ENCODE peak calls at places on chromosomes 1 and 21, in six cellular contexts. F, K, H, W, T and C are unnamed samples.
A peak's percentile ranks its signal among the peaks of the same experiment; 100 is the strongest.

GRCh38 chr1:112692681-112693080 is 14.2 kb downstream of the RHOC start:
- DNase-seq in H (no peak), K (no peak), F (no peak), W (no peak), T (no peak), C (no peak)

GRCh38 chr1:21271550-21271949 is 18.7 kb downstream of the ECE1 start:
- DNase-seq in H (no peak), W (no peak), F (no peak), K (no peak), T (no peak), C (no peak)

GRCh38 chr1:81574365-81574764 is 226.4 kb upstream of the ADGRL2 start:
- DNase-seq in H (peak; percentile 5), W (no peak), K (no peak), T (no peak), F (no peak), C (no peak)

GRCh38 chr1:208154679-208155078 is 89.5 kb downstream of the PLXNA2 start:
- DNase-seq in K (no peak), H (peak; percentile 45), W (no peak), T (peak; percentile 29), F (peak; percentile 21), C (no peak)

GRCh38 chr1:26998319-26999300 is 5.1 kb downstream of the TRNP1 start:
- DNase-seq in F (peak; percentile 93), T (no peak), H (peak; percentile 51), W (no peak), K (no peak), C (no peak)

GRCh38 chr1:183191833-183192232 is 5.8 kb downstream of the LAMC2 start:
- DNase-seq in H (peak; percentile 93), K (no peak), W (no peak), T (peak; percentile 91), F (peak; percentile 36), C (no peak)

GRCh38 chr1:32701951-32702598 is 495 bp downstream of the SYNC start:
- DNase-seq in T (peak; percentile 33), W (peak; percentile 79), F (peak; percentile 19), H (peak; percentile 50), K (peak; percentile 48), C (peak; percentile 59)

GRCh38 chr21:31162827-31163226 is 124.6 kb upstream of the KRTAP19-8 start:
- DNase-seq in H (peak; percentile 68), F (peak; percentile 68), K (no peak), W (no peak), T (peak; percentile 56), C (no peak)

GRCh38 chr21:38505654-38506523 is 7.6 kb upstream of the ERG start:
- DNase-seq in F (peak; percentile 85), W (no peak), H (peak; percentile 70), K (no peak), T (peak; percentile 62), C (no peak)

GRCh38 chr1:206833131-206833530 is 32.3 kb upstream of the IL20 start:
- DNase-seq in H (no peak), T (no peak), W (no peak), K (no peak), F (no peak), C (no peak)

GRCh38 chr1:151720974-151721787 is at the start of gene RIIAD1:
- DNase-seq in H (peak; percentile 10), F (no peak), T (no peak), W (peak; percentile 50), K (peak; percentile 51), C (no peak)

GRCh38 chr1:197200468-197200899 is 54.0 kb upstream of the ASPM start:
- DNase-seq in W (peak; percentile 20), K (no peak), F (peak; percentile 16), H (peak; percentile 61), T (peak; percentile 60), C (no peak)

GRCh38 chr1:51044834-51045233 is 57.2 kb upstream of the C1orf185 start:
- DNase-seq in H (no peak), T (no peak), W (no peak), K (no peak), F (peak; percentile 50), C (no peak)

GRCh38 chr1:32666866-32667566 is 16.0 kb downstream of the RBBP4 start:
- DNase-seq in T (peak; percentile 7), H (no peak), F (no peak), W (no peak), K (no peak), C (no peak)

GRCh38 chr21:42850866-42851391 is 28.4 kb downstream of the WDR4 start:
- DNase-seq in T (no peak), H (no peak), K (no peak), F (peak; percentile 17), W (no peak), C (no peak)

GRCh38 chr1:42946120-42947009 is 12.3 kb downstream of the SLC2A1 start:
- DNase-seq in H (no peak), T (no peak), W (no peak), K (no peak), F (no peak), C (no peak)

GRCh38 chr1:216919033-216919970 is 196.1 kb upstream of the ESRRG start:
- DNase-seq in K (no peak), T (no peak), W (no peak), F (no peak), H (no peak), C (no peak)

GRCh38 chr1:38022810-38023209 is 10.3 kb downstream of the UTP11 start:
- DNase-seq in H (no peak), W (no peak), T (no peak), F (no peak), K (no peak), C (no peak)

GRCh38 chr1:38015978-38016640 is 3.6 kb downstream of the UTP11 start:
- DNase-seq in K (no peak), H (no peak), F (no peak), W (no peak), T (no peak), C (no peak)

GRCh38 chr1:38021969-38022368 is 9.4 kb downstream of the UTP11 start:
- DNase-seq in W (no peak), H (no peak), T (no peak), F (no peak), K (no peak), C (no peak)

GRCh38 chr1:38020361-38020760 is 7.8 kb downstream of the UTP11 start:
- DNase-seq in F (no peak), H (no peak), K (no peak), T (no peak), W (no peak), C (no peak)

GRCh38 chr1:38018864-38019343 is 6.4 kb downstream of the UTP11 start:
- DNase-seq in K (no peak), W (no peak), H (no peak), F (peak; percentile 42), T (no peak), C (no peak)
- TF ChIP-seq CTCF in K (peak; percentile 47), W (peak; percentile 66), H (peak; percentile 68), F (peak; percentile 74), T (peak; percentile 75), C (peak; percentile 20)

DNA sequence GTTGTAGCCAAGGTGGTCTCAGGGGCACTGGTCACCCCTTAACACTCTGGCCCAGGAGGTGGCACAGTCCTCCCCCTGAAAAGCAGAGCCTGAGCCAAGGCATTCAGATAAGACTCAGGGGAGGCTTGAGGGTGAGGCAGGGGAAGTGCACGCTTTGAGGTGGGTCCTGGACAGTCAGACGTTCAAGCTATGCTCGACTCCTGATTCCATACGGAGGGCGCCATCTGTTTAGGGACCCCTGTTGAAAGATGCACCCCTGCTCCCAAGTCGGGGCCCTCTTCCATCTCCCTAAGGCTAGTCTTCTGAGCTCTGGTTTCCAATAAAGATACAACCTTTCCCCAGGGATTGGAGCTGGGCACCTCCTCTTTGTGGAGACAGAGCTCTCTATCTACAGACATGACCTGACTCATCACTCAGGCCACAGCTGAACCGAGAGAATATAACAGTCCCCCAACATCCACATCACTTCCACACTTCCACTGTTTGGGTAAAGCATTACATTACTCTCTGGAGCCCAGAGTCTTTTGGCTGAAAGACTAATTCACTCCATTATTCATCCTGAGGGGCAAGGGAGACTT is 13.1 kb upstream of the CHI3L1 start:
- DNase-seq in F (no peak), K (no peak), H (no peak), W (no peak), T (no peak), C (no peak)
- H3K4me1 ChIP-seq in F (no peaks in the 10 kb centered on the region), K (peaks cover 9% of the 10 kb centered on the region), H (peaks cover 31% of the 10 kb centered on the region), W (peaks cover 5% of the 10 kb centered on the region), T (peaks cover 29% of the 10 kb centered on the region), C (no peaks in the 10 kb centered on the region)

GRCh38 chr1:236753964-236754363 is 41.1 kb upstream of the MTR start:
- DNase-seq in T (no peak), W (peak; percentile 74), F (no peak), H (no peak), K (peak; percentile 53), C (no peak)
- H3K4me3 ChIP-seq in T (no peak overlapping the region), W (no peak overlapping the region), F (no peak overlapping the region), H (no peak overlapping the region), K (no peak overlapping the region), C (no peak overlapping the region)

GRCh38 chr1:71196685-71197084 is 115.8 kb upstream of the ZRANB2 start:
- DNase-seq in T (peak; percentile 3), W (no peak), H (peak; percentile 3), F (peak; percentile 55), K (no peak), C (no peak)
- TF ChIP-seq CTCF in T (peak; percentile 25), W (peak; percentile 46), H (peak; percentile 10), F (peak; percentile 70), K (peak; percentile 65), C (no peak)

GRCh38 chr1:226562989-226563388 is 14.4 kb downstream of the STUM start:
- DNase-seq in T (no peak), W (no peak), F (no peak), K (no peak), H (no peak), C (no peak)
- H3K4me1 ChIP-seq in T (no peaks in the 10 kb centered on the region), W (peaks cover 8% of the 10 kb centered on the region), F (no peaks in the 10 kb centered on the region), K (peaks cover under 1% of the 10 kb centered on the region), H (no peaks in the 10 kb centered on the region), C (no peaks in the 10 kb centered on the region)